ENCODE peak calls at places on chromosomes 7 and 10, in ten cellular contexts. F is PC-3; H is AG09319; S is spleen; Q is NCI-H2081 treated with DMSO at 0.1 percent for 48 hours; L is NCI-H187 treated with DMSO at 0.1 percent for 48 hours; K is posterior cingulate gyrus; B is neuronal stem cell; E is GDM1; Y is CD8-positive, alpha-beta T cell. V is an unnamed sample.

GRCh38 chr7:25852249-25852994 is 299.6 kb upstream of the NFE2L3 start:
- DNase-seq in Q (no peak), E (no peak), L (no peak), Y (no peak), S (peak), F (no peak), B (no peak), H (no peak), K (no peak), V (no peak)

GRCh38 chr10:84706431-84706830 is 378.0 kb downstream of the CCSER2 start:
- DNase-seq in Y (no peak), K (no peak), E (no peak), L (no peak), S (no peak), F (no peak), H (no peak), B (no peak), Q (no peak), V (no peak)

GRCh38 chr10:130045091-130045652 is 65.5 kb downstream of the C10orf143 start:
- DNase-seq in L (no peak), Q (no peak), S (no peak), F (peak), B (no peak), K (no peak), Y (no peak), E (no peak), H (no peak), V (no peak)

GRCh38 chr7:44906980-44907379 is 21.6 kb upstream of the PURB start:
- DNase-seq in Q (no peak), B (no peak), H (no peak), F (no peak), K (no peak), E (no peak), Y (no peak), L (no peak), S (no peak), V (no peak)

GRCh38 chr10:67140641-67141040 is 214.8 kb downstream of the LRRTM3 start:
- DNase-seq in B (no peak), L (no peak), Q (no peak), F (no peak), E (no peak), H (no peak), Y (no peak), K (no peak), S (no peak), V (no peak)

GRCh38 chr7:108049962-108050361 is 47.0 kb upstream of the LAMB1 start:
- DNase-seq in K (no peak), E (no peak), H (no peak), B (no peak), L (no peak), Q (no peak), F (no peak), S (no peak), Y (no peak), V (no peak)

GRCh38 chr7:151366141-151366871 is 24.7 kb downstream of the NUB1 start:
- DNase-seq in F (no peak), K (no peak), B (no peak), Q (no peak), H (no peak), E (no peak), S (no peak), Y (no peak), L (no peak), V (no peak)

GRCh38 chr7:95579318-95579717 is 17.0 kb downstream of the PDK4 start:
- DNase-seq in Y (no peak), Q (no peak), B (no peak), H (no peak), K (no peak), E (no peak), F (no peak), S (no peak), L (no peak), V (no peak)

GRCh38 chr7:47190462-47190861 is 391.4 kb downstream of the TNS3 start:
- DNase-seq in Y (no peak), K (no peak), B (no peak), H (no peak), Q (no peak), S (no peak), L (no peak), F (no peak), E (no peak), V (no peak)

V was measured in skeletal muscle cell.